ENCODE peak calls at places on chromosomes 12 and 14, in five cellular contexts. H, U, V, Q and F are unnamed samples.

GRCh38 chr14:56195727-56196126 is 77.5 kb downstream of the PELI2 start:
- DNase-seq in H (no peak), U (peak), V (no peak), Q (no peak), F (no peak)

GRCh38 chr14:78162202-78162601 is 8.0 kb upstream of the NRXN3 start:
- DNase-seq in H (no peak), U (no peak), V (no peak), Q (no peak), F (no peak)

GRCh38 chr14:103130965-103131364 is 7.7 kb downstream of the TNFAIP2 start:
- DNase-seq in H (no peak), U (no peak), V (no peak), Q (peak), F (no peak)

GRCh38 chr12:116534341-116535121 is 24.6 kb upstream of the MAP1LC3B2 start:
- DNase-seq in H (peak), U (no peak), V (peak), Q (peak), F (no peak)

GRCh38 chr12:108358580-108358965 is 19.5 kb upstream of the CMKLR1 start:
- DNase-seq in H (no peak), U (no peak), V (no peak), Q (no peak), F (no peak)

GRCh38 chr14:96083667-96084320 is 44.6 kb downstream of the C14orf132 start:
- DNase-seq in H (no peak), U (no peak), V (no peak), Q (no peak), F (no peak)

GRCh38 chr14:20632831-20633771 is 8.4 kb downstream of the OR6S1 start:
- DNase-seq in H (peak), U (peak), V (peak), Q (peak), F (peak)

GRCh38 chr14:85536835-85537195 is 6.9 kb downstream of the FLRT2 start:
- DNase-seq in H (no peak), U (no peak), V (no peak), Q (no peak), F (no peak)

GRCh38 chr14:52380294-52380693 is 66.2 kb downstream of the PTGER2 start:
- DNase-seq in H (no peak), U (peak), V (no peak), Q (no peak), F (no peak)

GRCh38 chr14:74308695-74309094 is 6.0 kb upstream of the ABCD4 start:
- DNase-seq in H (no peak), U (no peak), V (no peak), Q (no peak), F (no peak)

GRCh38 chr12:3207858-3208257 is 130.7 kb downstream of the TSPAN9 start:
- DNase-seq in H (no peak), U (no peak), V (peak), Q (no peak), F (peak)

GRCh38 chr14:57492859-57493258 is 798 bp downstream of the CCDC198 start:
- DNase-seq in H (peak), U (no peak), V (no peak), Q (no peak), F (peak)

GRCh38 chr12:55036326-55036725 is 16.6 kb downstream of the NEUROD4 start:
- DNase-seq in H (no peak), U (no peak), V (no peak), Q (no peak), F (no peak)
- TF ChIP-seq FOXM1 in H (no peak), U (no peak), V (no peak), Q (no peak), F (no peak)

DNA sequence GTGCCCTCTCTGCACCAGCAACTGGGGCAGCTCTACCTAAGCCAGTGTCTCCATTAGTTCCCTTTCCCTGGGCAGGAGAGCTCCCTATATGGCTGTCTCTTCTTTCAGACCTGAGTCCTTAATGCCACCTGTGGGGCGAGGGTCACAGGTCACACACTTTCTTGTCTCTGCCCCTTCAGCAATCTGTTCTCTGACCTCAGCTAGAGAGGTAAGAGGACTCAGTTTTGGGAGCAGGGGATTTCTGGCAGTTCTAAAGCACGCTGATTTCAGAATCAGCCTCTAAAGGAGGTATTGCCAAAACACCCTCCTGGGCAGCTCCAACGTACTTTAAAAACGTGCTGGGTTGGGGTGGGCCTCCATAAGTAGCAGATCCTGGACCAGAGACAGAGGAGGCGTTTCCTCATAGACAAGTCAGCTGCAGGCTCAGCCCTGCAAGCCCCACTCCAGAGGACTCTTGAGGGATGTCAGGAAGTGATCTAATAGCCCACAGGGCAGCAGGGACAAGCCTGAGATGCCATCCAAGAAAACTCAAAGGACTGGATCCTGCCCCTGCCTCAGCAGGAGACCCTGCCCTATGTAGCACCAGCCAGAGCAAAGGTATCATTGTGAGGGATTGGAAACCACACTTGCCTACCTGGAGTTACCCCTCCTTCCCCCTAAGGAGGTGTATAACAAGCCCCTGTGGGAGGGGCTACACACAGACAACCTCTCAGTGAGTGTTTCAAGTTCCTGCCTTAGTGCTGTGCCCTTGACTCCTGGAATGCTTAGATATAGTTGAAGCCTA is 8.6 kb downstream of the CTDSP2 start:
- DNase-seq in H (no peak), U (no peak), V (no peak), Q (no peak), F (no peak)
- TF ChIP-seq FOXM1 in H (no peak), U (no peak), V (no peak), Q (no peak), F (no peak)

GRCh38 chr12:91179315-91179714 is 3.3 kb downstream of the DCN start:
- DNase-seq in H (no peak), U (no peak), V (no peak), Q (no peak), F (no peak)
- TF ChIP-seq FOXM1 in H (no peak), U (no peak), V (no peak), Q (no peak), F (no peak)

GRCh38 chr12:28824193-28824846 is 324.8 kb upstream of the FAR2 start:
- DNase-seq in H (no peak), U (no peak), V (no peak), Q (no peak), F (no peak)
- TF ChIP-seq FOXM1 in H (no peak), U (no peak), V (no peak), Q (no peak), F (no peak)

GRCh38 chr12:9721394-9722092 is 11.4 kb downstream of the CLECL1 start:
- DNase-seq in H (no peak), U (peak), V (no peak), Q (no peak), F (peak)

GRCh38 chr12:9719835-9720234 is 13.1 kb downstream of the CLECL1 start:
- DNase-seq in H (no peak), U (no peak), V (no peak), Q (no peak), F (no peak)

GRCh38 chr12:9724023-9724422 is 8.9 kb downstream of the CLECL1 start:
- DNase-seq in H (no peak), U (no peak), V (no peak), Q (no peak), F (no peak)

GRCh38 chr12:9717070-9717925 is 15.6 kb downstream of the CLECL1 start:
- DNase-seq in H (no peak), U (no peak), V (no peak), Q (no peak), F (no peak)

GRCh38 chr12:9718968-9719367 is 13.9 kb downstream of the CLECL1 start:
- DNase-seq in H (no peak), U (no peak), V (no peak), Q (no peak), F (peak)
- TF ChIP-seq FOXM1 in H (no peak), U (no peak), V (no peak), Q (no peak), F (no peak)

DNA sequence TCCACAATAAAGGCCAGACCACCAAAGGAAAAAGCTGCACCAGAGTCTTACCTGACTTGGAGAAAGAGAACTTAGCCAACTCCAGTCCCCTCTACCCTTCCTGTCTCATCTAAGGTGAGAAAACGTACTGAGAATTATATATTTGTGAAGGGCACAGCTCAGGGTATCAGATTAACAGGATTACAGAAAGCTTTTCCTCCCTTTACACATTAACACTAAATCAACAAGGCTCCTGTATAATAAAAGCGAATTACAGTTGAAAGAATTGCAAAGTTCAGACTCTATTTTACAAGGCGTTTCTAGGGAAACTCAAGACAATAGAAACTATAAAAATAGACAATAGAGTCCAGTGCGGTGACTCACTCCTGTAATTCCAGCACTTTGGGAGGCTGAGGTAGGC is 82.7 kb upstream of the RPL10L start:
- DNase-seq in H (no peak), U (no peak), V (no peak), Q (no peak), F (no peak)
- TF ChIP-seq FOXM1 in H (no peak), U (no peak), V (no peak), Q (no peak), F (no peak)